ENCODE peak calls at places on chromosomes 12 and 14, in four cellular contexts. W is HepG2, J is IMR-90, U is HCT116. A is an unnamed sample.

GRCh38 chr14:98411154-98411553 is 860.8 kb downstream of the BCL11B start:
- DNase-seq in W (no peak), J (no peak), U (no peak), A (no peak)

GRCh38 chr12:123040106-123040505 is 59.6 kb downstream of the ARL6IP4 start:
- DNase-seq in W (no peak), J (no peak), U (no peak), A (no peak)

GRCh38 chr14:94385553-94386057 is 2.8 kb downstream of the SERPINA1 start:
- DNase-seq in W (no peak), J (no peak), U (no peak), A (no peak)

GRCh38 chr14:71235865-71236264 is 328.6 kb downstream of the PCNX1 start:
- DNase-seq in W (no peak), J (no peak), U (no peak), A (no peak)

GRCh38 chr12:26735249-26735639 is 97.8 kb downstream of the ITPR2 start:
- DNase-seq in W (no peak), J (no peak), U (no peak), A (no peak)

GRCh38 chr12:40152783-40153383 is 47.0 kb upstream of the SLC2A13 start:
- DNase-seq in W (peak; percentile 20), J (peak; percentile 32), U (peak; percentile 24), A (no peak)

GRCh38 chr12:57230381-57231155 is 1.1 kb downstream of the SHMT2 start:
- DNase-seq in W (peak; percentile 34), J (no peak), U (no peak), A (no peak)

GRCh38 chr12:18323159-18323558 is 61.8 kb downstream of the PIK3C2G start:
- DNase-seq in W (no peak), J (peak; percentile 52), U (no peak), A (no peak)

GRCh38 chr12:123260081-123260480 is 11.6 kb downstream of the CDK2AP1 start:
- DNase-seq in W (no peak), J (no peak), U (no peak), A (no peak)

GRCh38 chr14:24232645-24233537 is at the start of gene GMPR2:
- DNase-seq in W (no peak), J (no peak), U (no peak), A (no peak)

GRCh38 chr14:54058501-54058900 is 101.9 kb upstream of the BMP4 start:
- DNase-seq in W (no peak), J (no peak), U (no peak), A (no peak)

GRCh38 chr12:92080390-92081285 is 65.0 kb downstream of the BTG1 start:
- DNase-seq in W (no peak), J (peak; percentile 90), U (peak; percentile 51), A (peak; percentile 90)

GRCh38 chr14:26835949-26836570 is 238.2 kb upstream of the NOVA1 start:
- DNase-seq in W (no peak), J (no peak), U (no peak), A (no peak)

GRCh38 chr12:55718020-55718419 is 2.2 kb upstream of the RDH5 start:
- DNase-seq in W (no peak), J (no peak), U (no peak), A (no peak)

GRCh38 chr12:2301531-2302461 is 249.0 kb downstream of the CACNA1C start:
- DNase-seq in W (no peak), J (peak; percentile 80), U (no peak), A (no peak)

GRCh38 chr14:68671899-68672298 is 121.0 kb downstream of the ZFP36L1 start:
- DNase-seq in W (no peak), J (no peak), U (no peak), A (no peak)

GRCh38 chr14:22561661-22562579 is 27.1 kb downstream of the DAD1 start:
- DNase-seq in W (peak; percentile 60), J (no peak), U (no peak), A (no peak)

DNA sequence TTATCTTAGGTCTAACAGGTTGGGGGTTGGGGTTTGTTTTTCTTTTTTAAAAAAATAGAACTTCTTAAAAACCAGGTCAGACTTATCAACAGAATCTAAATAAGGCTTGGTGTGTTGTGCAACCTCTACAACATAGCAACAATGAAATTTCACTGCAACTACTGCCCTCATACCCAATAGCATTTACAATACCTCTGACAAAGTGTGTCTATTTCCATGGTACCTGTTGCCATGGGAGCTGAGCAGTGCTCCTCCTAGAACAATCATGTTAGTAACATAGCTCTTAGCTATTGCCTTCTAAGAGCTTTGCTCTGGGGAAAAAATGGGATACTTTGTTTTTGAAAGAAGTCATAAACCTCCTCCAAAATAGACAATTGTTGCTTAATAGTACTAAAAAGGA is 103.3 kb upstream of the CCDC175 start:
- DNase-seq in W (no peak), J (no peak), U (no peak), A (no peak)
- TF ChIP-seq RAD21 in W (no peak), J (no peak), U (no peak), A (no peak)

DNA sequence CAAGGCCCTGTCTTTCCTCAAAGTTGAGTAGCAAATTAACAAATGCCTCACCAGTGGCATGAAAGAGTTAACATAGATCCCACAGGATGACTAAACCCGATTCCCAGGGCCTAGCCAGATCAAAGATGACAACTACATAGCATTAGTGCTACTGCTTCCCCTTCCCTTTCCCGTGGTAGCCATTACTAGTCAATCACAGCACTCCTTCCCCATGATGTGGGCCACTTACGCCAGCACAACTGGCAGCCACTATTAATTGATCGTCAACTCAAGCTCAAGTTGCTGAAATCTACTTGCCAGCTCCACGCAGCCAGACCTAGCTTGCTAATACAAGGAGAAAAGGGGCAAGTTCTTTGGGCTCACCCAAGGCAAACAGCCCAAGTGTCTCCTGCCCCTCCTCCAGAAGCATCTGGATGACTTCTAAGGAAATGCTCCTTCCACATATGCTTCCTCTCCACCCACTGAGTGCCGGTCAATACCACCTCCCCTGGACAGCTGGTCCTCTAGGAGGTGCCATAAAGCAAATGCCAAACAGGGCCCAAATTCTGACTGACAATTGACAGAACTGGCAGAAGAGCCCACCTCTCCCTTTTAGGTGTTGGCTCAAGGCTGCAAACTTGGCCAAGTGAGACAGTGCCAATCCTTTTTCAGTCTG is 72.6 kb downstream of the NUAK1 start:
- DNase-seq in W (no peak), J (peak; percentile 47), U (no peak), A (no peak)
- TF ChIP-seq RAD21 in W (no peak), J (no peak), U (no peak), A (no peak)

GRCh38 chr14:20179218-20179617 is 11.5 kb upstream of the OR11G2 start:
- DNase-seq in W (no peak), J (no peak), U (no peak), A (no peak)
- TF ChIP-seq RAD21 in W (no peak), J (no peak), U (no peak), A (no peak)

GRCh38 chr14:32414808-32415255 is 85.7 kb downstream of the AKAP6 start:
- DNase-seq in W (no peak), J (peak; percentile 45), U (no peak), A (no peak)
- TF ChIP-seq RAD21 in W (no peak), J (no peak), U (no peak), A (no peak)

DNA sequence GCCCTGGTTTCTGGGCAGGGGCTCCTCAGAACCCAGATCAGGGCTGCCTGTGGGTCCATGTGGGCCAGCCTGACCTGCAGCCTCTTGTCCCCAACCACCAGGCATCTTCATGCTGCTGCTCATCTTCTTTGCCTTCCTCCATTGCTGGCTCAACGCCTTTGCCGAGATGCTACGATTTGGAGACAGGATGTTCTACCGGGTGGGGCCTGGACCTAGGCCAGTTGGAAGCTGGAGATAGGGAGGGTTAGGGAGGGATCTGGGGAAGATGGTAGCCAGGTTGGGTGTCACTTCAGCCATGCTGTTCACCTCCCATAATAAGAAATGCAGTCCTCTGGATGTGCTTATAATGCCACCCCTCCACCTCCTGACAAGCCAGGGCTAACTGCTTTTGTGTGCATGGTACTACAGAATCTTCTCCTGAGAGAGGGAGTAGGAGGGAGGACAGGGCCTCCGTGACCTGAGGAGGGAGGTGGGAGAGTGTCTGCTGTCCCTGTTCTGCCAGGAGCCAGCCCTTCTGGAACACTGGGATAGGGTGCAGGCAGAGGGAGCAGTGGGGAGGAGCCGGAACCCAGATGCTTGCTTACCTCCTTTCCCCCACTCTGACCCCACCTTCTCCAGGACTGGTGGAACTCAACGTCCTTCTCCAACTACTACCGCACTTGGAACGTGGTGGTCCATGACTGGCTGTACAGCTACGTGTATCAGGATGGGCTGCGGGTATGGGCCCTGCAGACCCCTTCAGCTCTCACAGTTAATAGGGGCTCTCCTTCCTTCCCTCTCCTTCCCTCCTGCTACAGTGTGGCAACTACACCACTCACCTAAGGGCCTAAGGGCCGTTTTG is 17.6 kb downstream of the SOAT2 start:
- DNase-seq in W (no peak), J (no peak), U (no peak), A (no peak)
- TF ChIP-seq RAD21 in W (no peak), J (no peak), U (no peak), A (no peak)

GRCh38 chr12:93242154-93242958 is 135.4 kb upstream of the NUDT4 start:
- DNase-seq in W (no peak), J (no peak), U (no peak), A (no peak)

GRCh38 chr12:93244514-93245077 is 133.1 kb upstream of the NUDT4 start:
- DNase-seq in W (no peak), J (no peak), U (no peak), A (no peak)

GRCh38 chr12:93245543-93245942 is 132.2 kb upstream of the NUDT4 start:
- DNase-seq in W (no peak), J (no peak), U (no peak), A (no peak)

GRCh38 chr12:93243382-93243688 is 134.4 kb upstream of the NUDT4 start:
- DNase-seq in W (no peak), J (no peak), U (no peak), A (no peak)

GRCh38 chr12:93243689-93244513 is 133.8 kb upstream of the NUDT4 start:
- DNase-seq in W (peak; percentile 89), J (peak; percentile 78), U (no peak), A (peak; percentile 42)
- TF ChIP-seq RAD21 in W (no peak), J (no peak), U (no peak), A (no peak)

DNA sequence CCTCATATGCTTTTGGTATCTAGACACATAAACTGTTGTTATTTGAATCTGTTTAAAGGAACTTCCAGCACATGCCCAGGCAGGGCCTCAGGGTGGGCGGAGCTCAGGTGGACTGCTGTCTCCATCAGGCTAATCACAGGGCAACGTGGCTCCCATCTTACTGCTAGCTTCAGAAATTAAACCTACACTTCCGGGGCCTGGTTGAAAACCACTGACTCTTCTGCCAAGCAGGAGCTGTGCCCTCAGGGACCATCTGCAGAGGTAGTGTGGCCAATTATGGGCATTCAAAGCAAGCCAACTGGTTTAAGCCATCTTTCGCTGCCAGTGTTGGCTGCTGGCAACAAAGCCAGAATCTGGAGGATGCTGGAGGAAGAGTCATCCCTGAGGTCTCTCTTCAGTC is 97.5 kb downstream of the TMX1 start:
- DNase-seq in W (no peak), J (no peak), U (no peak), A (no peak)
- TF ChIP-seq RAD21 in W (no peak), J (no peak), U (no peak), A (no peak)

GRCh38 chr12:44972746-44973421 is 78.0 kb downstream of the DBX2 start:
- DNase-seq in W (peak; percentile 16), J (no peak), U (peak; percentile 22), A (peak; percentile 18)
- TF ChIP-seq RAD21 in W (no peak), J (no peak), U (peak; percentile 33), A (peak; percentile 24)

DNA sequence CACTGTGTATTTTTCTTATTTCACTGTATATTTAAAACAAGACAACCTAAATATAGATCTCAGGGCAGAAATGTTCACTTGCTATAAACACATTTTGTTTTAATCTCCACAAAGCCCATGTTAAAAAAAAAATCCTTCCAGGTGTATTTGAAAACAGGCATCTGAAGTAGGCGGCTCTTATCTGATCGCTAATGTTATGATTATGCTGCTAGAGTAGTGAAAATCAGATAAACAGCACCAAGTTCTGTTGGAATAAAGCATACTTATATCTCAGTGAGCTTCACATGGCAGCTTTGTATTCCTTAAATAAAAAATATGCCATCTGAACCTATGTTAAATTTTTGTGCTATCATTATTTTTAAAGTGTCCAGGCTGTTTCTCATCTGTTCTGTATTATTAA is 47.6 kb upstream of the PZP start:
- DNase-seq in W (no peak), J (no peak), U (no peak), A (no peak)
- TF ChIP-seq RAD21 in W (no peak), J (no peak), U (no peak), A (no peak)

A was measured in A549.